ENCODE peak calls at places on chromosomes 11 and 22, in six cellular contexts. Y is CD4-positive, CD25-positive, alpha-beta regulatory T cell; P is lung; J is T-cell; F is RKO; C is neural crest cell. S is an unnamed sample.
A peak's percentile ranks its signal among the peaks of the same experiment; 100 is the strongest.

GRCh38 chr11:10728154-10728553 is 22.9 kb upstream of the CTR9 start:
- DNase-seq in J (no peak), P (no peak), F (no peak), C (no peak), Y (no peak), S (no peak)

GRCh38 chr22:35418088-35418487 is 18.1 kb downstream of the MCM5 start:
- DNase-seq in P (no peak), F (no peak), Y (no peak), J (no peak), C (no peak), S (no peak)

GRCh38 chr11:85828640-85828978 is 17.7 kb upstream of the SYTL2 start:
- DNase-seq in P (no peak), J (no peak), Y (no peak), C (no peak), F (no peak), S (no peak)

GRCh38 chr11:67312187-67313021 is 9.1 kb downstream of the SSH3 start:
- DNase-seq in F (no peak), Y (peak; percentile 79), C (no peak), P (peak; percentile 56), J (peak; percentile 25), S (peak; percentile 95)

GRCh38 chr22:20312396-20313191 is 7.3 kb downstream of the DGCR6L start:
- DNase-seq in P (peak; percentile 25), C (no peak), J (no peak), Y (no peak), F (no peak), S (no peak)

GRCh38 chr11:125777309-125777708 is 1.3 kb downstream of the PATE2 start:
- DNase-seq in J (no peak), C (no peak), P (no peak), Y (no peak), F (peak; percentile 52), S (no peak)

GRCh38 chr11:92601048-92601447 is 368.4 kb upstream of the MTNR1B start:
- DNase-seq in C (no peak), J (no peak), F (no peak), Y (no peak), P (no peak), S (no peak)

GRCh38 chr22:31876156-31877035 is 67.9 kb upstream of the YWHAH start:
- DNase-seq in C (no peak), F (no peak), P (no peak), J (no peak), Y (no peak), S (no peak)

GRCh38 chr22:21718492-21718891 is 17.1 kb downstream of the YPEL1 start:
- DNase-seq in F (no peak), Y (no peak), C (no peak), J (no peak), P (no peak), S (no peak)

GRCh38 chr11:74452366-74452765 is 15.0 kb downstream of the KCNE3 start:
- DNase-seq in C (no peak), P (no peak), F (no peak), Y (no peak), J (no peak), S (no peak)

GRCh38 chr11:12214751-12215150 is 104.4 kb downstream of the MICAL2 start:
- DNase-seq in Y (no peak), F (no peak), P (no peak), J (no peak), C (no peak), S (no peak)

GRCh38 chr22:48779661-48780596 is 1047.7 kb downstream of the BRD1 start:
- DNase-seq in Y (no peak), F (no peak), J (no peak), C (no peak), P (peak; percentile 20), S (no peak)

GRCh38 chr11:59247535-59248227 is 35.0 kb upstream of the MPEG1 start:
- DNase-seq in J (no peak), F (no peak), P (peak; percentile 56), C (no peak), Y (no peak), S (no peak)

GRCh38 chr11:12209096-12209495 is 98.7 kb downstream of the MICAL2 start:
- DNase-seq in J (no peak), Y (no peak), P (no peak), C (no peak), F (no peak), S (no peak)

GRCh38 chr22:29702931-29703594 is 16.7 kb upstream of the CABP7 start:
- DNase-seq in Y (peak; percentile 19), P (peak; percentile 39), F (no peak), C (no peak), J (no peak), S (no peak)

GRCh38 chr11:128039140-128040021 is 548.0 kb downstream of the ETS1 start:
- DNase-seq in P (peak; percentile 51), F (no peak), Y (peak; percentile 95), J (peak; percentile 69), C (no peak), S (no peak)

S was measured in LNCaP clone FGC.